ENCODE peak calls at places on chromosomes 1 and 21, in six cellular contexts. One of them, this sample, is unnamed.

GRCh38 chr1:109762039-109762585 is 1.6 kb downstream of the EPS8L3 start:
- DNase-seq in trophoblast cell: no peak
- DNase-seq in neuronal stem cell: no peak
- DNase-seq in mesenchymal stem cell: no peak
- DNase-seq in IMR-90: no peak
- DNase-seq in H9: no peak
- DNase-seq in this sample: no peak

GRCh38 chr1:175078629-175079028 is 11.0 kb downstream of the TNN start:
- DNase-seq in trophoblast cell: no peak
- DNase-seq in H9: no peak
- DNase-seq in mesenchymal stem cell: no peak
- DNase-seq in neuronal stem cell: no peak
- DNase-seq in IMR-90: no peak
- DNase-seq in this sample: no peak

GRCh38 chr1:13869172-13869797 is 169.3 kb downstream of the PRDM2 start:
- DNase-seq in IMR-90: no peak
- DNase-seq in H9: no peak
- DNase-seq in mesenchymal stem cell: no peak
- DNase-seq in trophoblast cell: no peak
- DNase-seq in neuronal stem cell: no peak
- DNase-seq in this sample: no peak

GRCh38 chr1:21290546-21290944 is 282 bp upstream of the ECE1 start:
- DNase-seq in neuronal stem cell: no peak
- DNase-seq in mesenchymal stem cell: no peak
- DNase-seq in trophoblast cell: no peak
- DNase-seq in H9: no peak
- DNase-seq in IMR-90: no peak
- DNase-seq in this sample: no peak

GRCh38 chr1:228350831-228351781 is 55.5 kb downstream of the TRIM11 start:
- DNase-seq in H9: no peak
- DNase-seq in mesenchymal stem cell: no peak
- DNase-seq in IMR-90: no peak
- DNase-seq in trophoblast cell: no peak
- DNase-seq in neuronal stem cell: no peak
- DNase-seq in this sample: no peak

GRCh38 chr1:232812560-232812959 is 7.3 kb downstream of the MAP10 start:
- DNase-seq in H9: no peak
- DNase-seq in mesenchymal stem cell: no peak
- DNase-seq in IMR-90: no peak
- DNase-seq in trophoblast cell: no peak
- DNase-seq in neuronal stem cell: no peak
- DNase-seq in this sample: no peak

GRCh38 chr1:243712890-243713425 is 137.1 kb downstream of the AKT3 start:
- DNase-seq in mesenchymal stem cell: peak
- DNase-seq in trophoblast cell: no peak
- DNase-seq in IMR-90: peak
- DNase-seq in H9: no peak
- DNase-seq in neuronal stem cell: no peak
- DNase-seq in this sample: no peak

GRCh38 chr1:8987881-8988617 is 38.2 kb downstream of the SLC2A7 start:
- DNase-seq in H9: peak
- DNase-seq in mesenchymal stem cell: peak
- DNase-seq in IMR-90: peak
- DNase-seq in neuronal stem cell: peak
- DNase-seq in trophoblast cell: peak
- DNase-seq in this sample: no peak

GRCh38 chr1:8165595-8166360 is 139.7 kb upstream of the ERRFI1 start:
- DNase-seq in trophoblast cell: no peak
- DNase-seq in mesenchymal stem cell: no peak
- DNase-seq in H9: peak
- DNase-seq in neuronal stem cell: no peak
- DNase-seq in IMR-90: no peak
- DNase-seq in this sample: no peak

GRCh38 chr1:11072216-11072917 is 12.5 kb upstream of the SRM start:
- DNase-seq in trophoblast cell: no peak
- DNase-seq in neuronal stem cell: no peak
- DNase-seq in H9: no peak
- DNase-seq in IMR-90: no peak
- DNase-seq in mesenchymal stem cell: no peak
- DNase-seq in this sample: no peak

GRCh38 chr1:64046243-64046642 is 157.2 kb upstream of the UBE2U start:
- DNase-seq in H9: no peak
- DNase-seq in trophoblast cell: no peak
- DNase-seq in mesenchymal stem cell: no peak
- DNase-seq in neuronal stem cell: no peak
- DNase-seq in IMR-90: no peak
- DNase-seq in this sample: no peak

GRCh38 chr1:168301664-168302320 is 21.1 kb downstream of the TBX19 start:
- DNase-seq in trophoblast cell: peak
- DNase-seq in H9: no peak
- DNase-seq in neuronal stem cell: no peak
- DNase-seq in mesenchymal stem cell: peak
- DNase-seq in IMR-90: peak
- DNase-seq in this sample: peak

GRCh38 chr1:176843352-176844297 is 320.9 kb downstream of the ASTN1 start:
- DNase-seq in H9: no peak
- DNase-seq in trophoblast cell: no peak
- DNase-seq in IMR-90: peak
- DNase-seq in neuronal stem cell: peak
- DNase-seq in mesenchymal stem cell: peak
- DNase-seq in this sample: no peak

GRCh38 chr21:43608664-43609063 is 50.6 kb downstream of the HSF2BP start:
- DNase-seq in H9: no peak
- DNase-seq in IMR-90: no peak
- DNase-seq in trophoblast cell: peak
- DNase-seq in mesenchymal stem cell: no peak
- DNase-seq in neuronal stem cell: no peak
- DNase-seq in this sample: no peak

GRCh38 chr1:207565546-207566468 is 69.8 kb downstream of the CR1 start:
- DNase-seq in trophoblast cell: peak
- DNase-seq in H9: peak
- DNase-seq in neuronal stem cell: no peak
- DNase-seq in mesenchymal stem cell: no peak
- DNase-seq in IMR-90: no peak
- DNase-seq in this sample: no peak

GRCh38 chr1:68347415-68347814 is 102.3 kb downstream of the RPE65 start:
- DNase-seq in H9: no peak
- DNase-seq in trophoblast cell: no peak
- DNase-seq in mesenchymal stem cell: no peak
- DNase-seq in IMR-90: no peak
- DNase-seq in neuronal stem cell: no peak
- DNase-seq in this sample: no peak

GRCh38 chr1:196372896-196373536 is 235.2 kb downstream of the KCNT2 start:
- DNase-seq in trophoblast cell: peak
- DNase-seq in IMR-90: peak
- DNase-seq in H9: no peak
- DNase-seq in mesenchymal stem cell: peak
- DNase-seq in neuronal stem cell: peak
- DNase-seq in this sample: no peak

GRCh38 chr1:202561726-202562442 is 148.4 kb downstream of the SYT2 start:
- DNase-seq in H9: no peak
- DNase-seq in IMR-90: no peak
- DNase-seq in trophoblast cell: peak
- DNase-seq in mesenchymal stem cell: no peak
- DNase-seq in neuronal stem cell: no peak
- DNase-seq in this sample: no peak

GRCh38 chr1:8886589-8886988 is 8.1 kb upstream of the ENO1 start:
- DNase-seq in neuronal stem cell: no peak
- DNase-seq in H9: no peak
- DNase-seq in IMR-90: no peak
- DNase-seq in mesenchymal stem cell: no peak
- DNase-seq in trophoblast cell: no peak
- DNase-seq in this sample: no peak

DNA sequence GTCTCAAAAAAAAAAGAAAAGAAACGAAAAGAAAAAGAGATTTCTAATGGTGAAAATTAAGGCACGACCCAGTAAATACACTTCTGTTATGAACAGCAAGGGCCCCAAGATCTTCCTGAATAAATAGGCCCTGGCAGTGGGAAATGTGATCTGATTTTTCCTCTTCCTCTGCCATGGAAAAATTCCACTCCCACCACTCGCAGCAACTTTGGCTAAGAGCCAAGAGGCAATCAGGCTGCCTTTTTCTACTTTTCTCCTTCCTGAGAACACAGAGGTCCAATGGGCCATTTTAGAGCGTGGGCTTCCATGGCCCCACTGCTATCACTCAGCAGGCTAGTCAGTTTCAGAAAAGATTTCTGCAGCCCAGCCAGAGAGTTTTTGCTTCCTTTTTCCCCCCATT is 33.7 kb upstream of the AK4 start:
- DNase-seq in trophoblast cell: no peak
- DNase-seq in neuronal stem cell: no peak
- DNase-seq in IMR-90: no peak
- DNase-seq in H9: no peak
- DNase-seq in mesenchymal stem cell: no peak
- DNase-seq in this sample: no peak
- H4K91ac ChIP-seq in trophoblast cell: no peak
- H4K91ac ChIP-seq in neuronal stem cell: no peak
- H4K91ac ChIP-seq in IMR-90: no peak
- H4K91ac ChIP-seq in H9: no peak
- H4K91ac ChIP-seq in mesenchymal stem cell: no peak
- H4K91ac ChIP-seq in this sample: no peak

DNA sequence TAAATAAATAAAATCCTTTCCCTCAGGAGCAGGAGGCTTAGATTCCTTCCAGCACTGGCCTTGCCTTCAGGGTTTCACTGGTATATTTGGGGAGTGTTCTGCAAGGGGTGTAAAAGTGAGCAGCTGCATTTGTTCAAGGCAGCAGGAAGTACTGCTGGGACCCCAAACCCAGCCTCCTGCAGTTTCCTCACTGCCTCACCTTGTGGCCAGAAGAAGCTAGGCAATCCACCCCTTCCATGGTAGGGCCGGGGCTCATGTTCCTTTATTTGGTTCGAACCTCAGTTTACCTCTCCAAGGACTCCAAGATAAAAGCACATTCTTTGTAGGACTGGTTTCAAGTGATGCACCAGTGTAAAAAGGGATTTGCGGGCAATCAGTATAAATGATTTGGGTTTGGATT is 21.0 kb upstream of the CFAP126 start:
- DNase-seq in mesenchymal stem cell: no peak
- DNase-seq in IMR-90: no peak
- DNase-seq in H9: peak
- DNase-seq in neuronal stem cell: no peak
- DNase-seq in trophoblast cell: no peak
- DNase-seq in this sample: no peak
- H4K91ac ChIP-seq in mesenchymal stem cell: no peak
- H4K91ac ChIP-seq in IMR-90: no peak
- H4K91ac ChIP-seq in H9: no peak
- H4K91ac ChIP-seq in neuronal stem cell: no peak
- H4K91ac ChIP-seq in trophoblast cell: no peak
- H4K91ac ChIP-seq in this sample: no peak

DNA sequence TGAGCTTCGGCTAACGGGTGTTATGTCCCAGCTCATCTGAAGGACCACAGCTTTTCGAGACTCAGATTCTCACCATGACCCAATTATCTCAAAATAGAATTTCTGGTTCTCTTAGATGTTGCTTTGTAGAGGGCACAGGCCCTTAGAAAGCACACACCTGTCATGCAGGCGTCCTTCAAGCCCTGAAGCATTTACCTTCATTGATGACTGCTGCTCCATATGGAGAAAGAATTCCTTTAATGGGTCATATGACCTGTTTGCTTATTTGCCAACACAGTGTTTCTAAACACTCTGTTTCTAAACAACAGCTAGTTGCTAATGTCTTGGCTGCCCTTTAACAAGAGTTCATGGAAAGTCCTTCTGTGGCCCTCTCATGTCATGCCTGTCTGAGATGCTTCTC is 495.7 kb downstream of the KIF26B start:
- DNase-seq in IMR-90: no peak
- DNase-seq in mesenchymal stem cell: no peak
- DNase-seq in trophoblast cell: peak
- DNase-seq in neuronal stem cell: no peak
- DNase-seq in H9: no peak
- DNase-seq in this sample: no peak
- H4K91ac ChIP-seq in IMR-90: no peak
- H4K91ac ChIP-seq in mesenchymal stem cell: no peak
- H4K91ac ChIP-seq in trophoblast cell: no peak
- H4K91ac ChIP-seq in neuronal stem cell: no peak
- H4K91ac ChIP-seq in H9: no peak
- H4K91ac ChIP-seq in this sample: no peak

GRCh38 chr1:247013391-247013790 is 5.5 kb upstream of the ZNF695 start:
- DNase-seq in IMR-90: peak
- DNase-seq in H9: no peak
- DNase-seq in trophoblast cell: peak
- DNase-seq in neuronal stem cell: no peak
- DNase-seq in mesenchymal stem cell: no peak
- DNase-seq in this sample: no peak
- H4K91ac ChIP-seq in IMR-90: no peak
- H4K91ac ChIP-seq in H9: no peak
- H4K91ac ChIP-seq in trophoblast cell: no peak
- H4K91ac ChIP-seq in neuronal stem cell: no peak
- H4K91ac ChIP-seq in mesenchymal stem cell: no peak
- H4K91ac ChIP-seq in this sample: no peak

DNA sequence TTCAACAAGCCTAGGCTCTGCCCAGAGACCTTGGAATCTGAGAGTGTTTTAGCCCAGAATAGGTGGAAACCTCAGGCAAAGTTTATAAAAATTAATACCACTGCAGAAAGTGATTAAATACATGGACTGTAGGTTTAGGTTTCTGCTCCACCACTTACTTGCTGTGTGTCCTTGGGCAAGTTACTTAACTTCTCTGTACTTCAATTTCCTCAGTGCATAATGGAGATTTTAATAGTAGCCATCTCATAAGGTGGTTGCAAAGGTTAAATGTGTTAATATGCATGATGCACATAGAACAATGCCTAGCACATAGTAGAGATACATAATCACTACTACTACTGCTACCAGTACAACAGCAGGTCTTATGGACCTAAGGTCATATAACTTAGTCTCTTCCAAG is 87.3 kb upstream of the NFIA start:
- DNase-seq in neuronal stem cell: no peak
- DNase-seq in trophoblast cell: no peak
- DNase-seq in H9: no peak
- DNase-seq in IMR-90: no peak
- DNase-seq in mesenchymal stem cell: no peak
- DNase-seq in this sample: no peak
- H4K91ac ChIP-seq in neuronal stem cell: no peak
- H4K91ac ChIP-seq in trophoblast cell: no peak
- H4K91ac ChIP-seq in H9: no peak
- H4K91ac ChIP-seq in IMR-90: no peak
- H4K91ac ChIP-seq in mesenchymal stem cell: no peak
- H4K91ac ChIP-seq in this sample: no peak

DNA sequence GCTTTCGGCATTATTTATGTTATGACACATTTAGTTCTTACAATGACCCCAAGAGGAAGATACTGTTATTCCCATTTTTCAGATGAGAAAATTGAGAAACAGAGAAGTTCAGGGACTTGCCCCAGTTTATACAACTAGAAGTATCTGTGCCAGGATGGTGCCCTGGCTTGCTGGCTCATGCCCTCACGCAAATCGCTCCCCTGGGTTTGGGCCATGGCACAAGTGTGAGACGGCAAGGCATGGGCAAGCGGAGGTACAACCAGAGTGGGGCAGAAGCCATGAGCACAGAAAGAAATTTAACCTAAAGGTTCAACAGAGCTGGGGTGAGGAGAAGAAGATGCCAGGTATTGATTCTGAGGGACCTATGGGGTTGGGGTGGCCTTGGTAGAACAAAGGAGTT is 469.8 kb downstream of the DSCAM start:
- DNase-seq in mesenchymal stem cell: no peak
- DNase-seq in IMR-90: no peak
- DNase-seq in H9: no peak
- DNase-seq in trophoblast cell: no peak
- DNase-seq in neuronal stem cell: no peak
- DNase-seq in this sample: no peak
- H4K91ac ChIP-seq in mesenchymal stem cell: no peak
- H4K91ac ChIP-seq in IMR-90: no peak
- H4K91ac ChIP-seq in H9: no peak
- H4K91ac ChIP-seq in trophoblast cell: no peak
- H4K91ac ChIP-seq in neuronal stem cell: no peak
- H4K91ac ChIP-seq in this sample: no peak

This sample was measured in H1.